ENCODE peak calls at places on chromosome 20, in six cellular contexts. X is HFFc6, G is endothelial cell, Y is transverse colon, W is fibroblast of mammary gland, V is right lobe of liver. A is an unnamed sample.

GRCh38 chr20:32522525-32522774 is 62.7 kb downstream of the NOL4L start:
- DNase-seq in V (peak; percentile 13), Y (no peak), X (no peak), G (no peak), W (no peak), A (no peak)

GRCh38 chr20:57707320-57707719 is 2.5 kb downstream of the PMEPA1 start:
- DNase-seq in G (no peak), V (no peak), Y (no peak), X (no peak), W (no peak), A (no peak)

GRCh38 chr20:42483694-42484303 is 705.9 kb downstream of the PTPRT start:
- DNase-seq in W (no peak), G (no peak), V (no peak), X (no peak), Y (peak; percentile 14), A (no peak)

GRCh38 chr20:18679020-18679419 is 91.2 kb downstream of the DTD1 start:
- DNase-seq in V (no peak), X (peak; percentile 35), G (no peak), W (peak; percentile 28), Y (no peak), A (no peak)

GRCh38 chr20:44523746-44524145 is 1.9 kb upstream of the SERINC3 start:
- DNase-seq in V (no peak), X (no peak), Y (no peak), G (no peak), W (no peak), A (no peak)

GRCh38 chr20:24773751-24774201 is 175.3 kb upstream of the CST7 start:
- DNase-seq in Y (no peak), G (no peak), X (peak; percentile 81), V (no peak), W (peak; percentile 90), A (no peak)

GRCh38 chr20:46273701-46274100 is 34.6 kb downstream of the CDH22 start:
- DNase-seq in V (no peak), X (no peak), G (no peak), W (no peak), Y (no peak), A (no peak)

GRCh38 chr20:61066541-61066940 is 185.5 kb upstream of the CDH4 start:
- DNase-seq in Y (no peak), X (no peak), G (no peak), V (no peak), W (no peak), A (no peak)

GRCh38 chr20:25318471-25319240 is 70.8 kb downstream of the PYGB start:
- DNase-seq in Y (no peak), X (no peak), W (no peak), V (no peak), G (no peak), A (peak; percentile 89)

GRCh38 chr20:17822039-17822438 is 122.3 kb downstream of the BANF2 start:
- DNase-seq in G (no peak), Y (peak; percentile 75), W (peak; percentile 90), X (peak; percentile 49), V (no peak), A (no peak)

GRCh38 chr20:32702706-32703425 is 29.1 kb upstream of the C20orf203 start:
- DNase-seq in Y (no peak), G (no peak), V (no peak), W (no peak), X (no peak), A (no peak)

GRCh38 chr20:10658876-10659632 is 14.7 kb downstream of the JAG1 start:
- DNase-seq in X (no peak), Y (no peak), W (no peak), V (no peak), G (no peak), A (no peak)

GRCh38 chr20:51428451-51429143 is 113.9 kb downstream of the NFATC2 start:
- DNase-seq in W (peak; percentile 17), X (no peak), G (peak; percentile 20), V (no peak), Y (peak; percentile 33), A (no peak)

GRCh38 chr20:25397827-25398226 is 7.2 kb upstream of the ABHD12 start:
- DNase-seq in G (no peak), V (no peak), W (no peak), X (peak; percentile 59), Y (no peak), A (no peak)

GRCh38 chr20:32457476-32457986 is 99.4 kb downstream of the ASXL1 start:
- DNase-seq in G (peak; percentile 73), W (peak; percentile 46), V (peak; percentile 52), X (peak; percentile 58), Y (no peak), A (peak; percentile 80)

GRCh38 chr20:40715491-40715890 is 26.5 kb upstream of the MAFB start:
- DNase-seq in V (no peak), Y (no peak), G (no peak), X (no peak), W (no peak), A (no peak)

DNA sequence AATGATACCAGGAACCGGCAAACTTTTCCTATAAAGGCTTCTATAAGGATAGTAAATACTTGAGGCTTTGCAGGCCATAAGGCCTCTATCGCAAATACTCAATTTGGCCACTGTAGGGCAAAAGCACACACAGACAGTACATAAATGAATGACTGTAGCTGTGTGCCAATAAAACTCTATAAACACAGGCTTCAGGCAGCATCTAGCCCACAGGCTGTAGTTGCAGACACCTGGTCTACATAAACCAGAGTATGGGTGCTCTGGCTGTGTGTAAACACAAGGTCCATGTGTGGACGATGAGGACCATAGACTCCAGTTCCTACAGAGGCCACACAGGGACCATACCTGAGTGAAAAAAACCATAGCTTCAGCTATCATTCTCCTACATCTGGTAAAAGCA is 52.2 kb downstream of the ZMYND8 start:
- DNase-seq in Y (peak; percentile 43), W (peak; percentile 35), V (no peak), G (no peak), X (peak; percentile 39), A (no peak)
- TF ChIP-seq CTCF in Y (peak; percentile 43), W (no peak), V (no peak), G (no peak), X (peak; percentile 55), A (no peak)

GRCh38 chr20:14617123-14617522 is 279.7 kb upstream of the FLRT3 start:
- DNase-seq in V (no peak), W (peak; percentile 28), G (no peak), Y (no peak), X (no peak), A (no peak)

GRCh38 chr20:14619411-14619810 is 282.0 kb upstream of the FLRT3 start:
- DNase-seq in G (no peak), W (no peak), Y (no peak), V (no peak), X (no peak), A (no peak)

GRCh38 chr20:14622796-14623195 is 285.4 kb upstream of the FLRT3 start:
- DNase-seq in G (no peak), W (peak; percentile 73), V (no peak), X (no peak), Y (no peak), A (no peak)
- TF ChIP-seq CTCF in G (no peak), W (peak; percentile 34), V (no peak), X (no peak), Y (no peak), A (no peak)

GRCh38 chr20:49280463-49281058 is 2.7 kb upstream of the ZNFX1 start:
- DNase-seq in W (no peak), V (no peak), X (no peak), Y (no peak), G (no peak), A (no peak)

GRCh38 chr20:49281059-49281912 is 3.4 kb upstream of the ZNFX1 start:
- DNase-seq in X (no peak), W (peak; percentile 61), Y (no peak), G (peak; percentile 33), V (no peak), A (peak; percentile 20)

GRCh38 chr20:49278036-49278816 is at the start of gene ZNFX1:
- DNase-seq in W (peak; percentile 96), G (peak; percentile 96), X (peak; percentile 97), Y (peak; percentile 99), V (peak; percentile 100), A (peak; percentile 96)

GRCh38 chr20:49278817-49279676 is 1.2 kb upstream of the ZNFX1 start:
- DNase-seq in W (peak; percentile 36), Y (peak; percentile 27), V (no peak), X (no peak), G (peak; percentile 5), A (no peak)

GRCh38 chr20:49279677-49280462 is 2.0 kb upstream of the ZNFX1 start:
- DNase-seq in W (no peak), Y (no peak), G (no peak), X (no peak), V (no peak), A (no peak)
- TF ChIP-seq CTCF in W (no peak), Y (no peak), G (no peak), X (no peak), V (no peak), A (no peak)

GRCh38 chr20:59515013-59515905 is 89.1 kb upstream of the PHACTR3 start:
- DNase-seq in Y (peak; percentile 73), W (peak; percentile 52), V (peak; percentile 75), X (peak; percentile 44), G (peak; percentile 91), A (no peak)
- TF ChIP-seq CTCF in Y (peak; percentile 89), W (peak; percentile 76), V (peak; percentile 89), X (peak; percentile 85), G (peak; percentile 89), A (no peak)

GRCh38 chr20:34375977-34376430 is 12.9 kb downstream of the ITCH start:
- DNase-seq in Y (no peak), G (no peak), X (no peak), W (no peak), V (no peak), A (no peak)
- TF ChIP-seq CTCF in Y (no peak), G (no peak), X (no peak), W (no peak), V (no peak), A (no peak)